ENCODE peak calls at places on chromosomes 6 and 20, in five cellular contexts. I is NCI-H2081; R is endodermal cell; J is pons; V is stimulated activated CD4-positive, alpha-beta T cell treated with anti-CD3 and anti-CD28 coated beads, Interleukin-15, amount 100 ng/mL, for 1 hour. A is an unnamed sample.

GRCh38 chr20:35200255-35200654 is 26.2 kb upstream of the MMP24 start:
- DNase-seq in R (no peak), J (no peak), V (no peak), I (no peak), A (no peak)

GRCh38 chr20:5652626-5653573 is 97.3 kb upstream of the SHLD1 start:
- DNase-seq in I (no peak), V (no peak), R (no peak), J (no peak), A (no peak)

GRCh38 chr20:39066464-39066863 is 104.3 kb downstream of the DHX35 start:
- DNase-seq in I (no peak), V (no peak), J (no peak), R (peak; percentile 90), A (no peak)

GRCh38 chr20:3262566-3262965 is 23.6 kb upstream of the SLC4A11 start:
- DNase-seq in R (no peak), I (no peak), V (no peak), J (no peak), A (no peak)

GRCh38 chr6:37459981-37460800 is 27.2 kb downstream of the CMTR1 start:
- DNase-seq in R (peak; percentile 80), I (peak; percentile 14), J (no peak), V (no peak), A (no peak)

GRCh38 chr6:17938885-17939284 is 48.5 kb downstream of the KIF13A start:
- DNase-seq in R (no peak), J (no peak), V (no peak), I (no peak), A (no peak)

GRCh38 chr6:142374965-142375733 is 73.3 kb downstream of the ADGRG6 start:
- DNase-seq in V (no peak), J (no peak), R (no peak), I (no peak), A (no peak)

GRCh38 chr20:10185741-10186558 is 32.7 kb upstream of the SNAP25 start:
- DNase-seq in V (no peak), I (peak; percentile 84), J (peak; percentile 84), R (no peak), A (no peak)

GRCh38 chr6:5684320-5684719 is 322.4 kb downstream of the NRN1 start:
- DNase-seq in V (no peak), I (no peak), J (no peak), R (no peak), A (no peak)

GRCh38 chr20:11008444-11008843 is 334.6 kb upstream of the JAG1 start:
- DNase-seq in I (no peak), J (no peak), V (no peak), R (no peak), A (no peak)

GRCh38 chr6:33742092-33742491 is 4.6 kb downstream of the IP6K3 start:
- DNase-seq in V (no peak), I (no peak), J (no peak), R (no peak), A (no peak)

GRCh38 chr6:32954983-32955802 is 2.3 kb upstream of the HLA-DMA start:
- DNase-seq in R (peak; percentile 89), I (peak; percentile 18), J (no peak), V (no peak), A (no peak)

GRCh38 chr20:62740286-62741141 is 31.9 kb downstream of the NTSR1 start:
- DNase-seq in R (no peak), I (peak; percentile 23), V (peak; percentile 70), J (no peak), A (peak; percentile 56)

GRCh38 chr6:142934190-142934589 is 10.8 kb downstream of the HIVEP2 start:
- DNase-seq in J (no peak), V (no peak), R (no peak), I (no peak), A (no peak)

GRCh38 chr6:26157150-26157837 is 70.1 kb downstream of the HFE start:
- DNase-seq in J (peak; percentile 49), V (peak; percentile 27), I (peak; percentile 81), R (peak; percentile 87), A (peak; percentile 23)